ENCODE peak calls at places on chromosomes 3 and 15, in six cellular contexts. T is ovary, Q is neural crest cell, R is amygdala, U is Caco-2, G is ACHN. H is an unnamed sample.

GRCh38 chr3:96622878-96623277 is 191.5 kb upstream of the EPHA6 start:
- DNase-seq in T (no peak), Q (no peak), R (no peak), U (no peak), G (no peak), H (no peak)

GRCh38 chr3:129182390-129183180 is 1.1 kb downstream of the CNBP start:
- DNase-seq in T (no peak), Q (no peak), R (no peak), U (no peak), G (no peak), H (no peak)

GRCh38 chr15:64635486-64635815 is 139.9 kb downstream of the RBPMS2 start:
- DNase-seq in T (peak), Q (no peak), R (no peak), U (peak), G (peak), H (no peak)

GRCh38 chr3:31532587-31533168 is at the start of gene STT3B:
- DNase-seq in T (no peak), Q (peak), R (peak), U (peak), G (peak), H (peak)

GRCh38 chr3:132399054-132399929 is 18.0 kb upstream of the DNAJC13 start:
- DNase-seq in T (no peak), Q (peak), R (peak), U (peak), G (peak), H (peak)

GRCh38 chr3:149291178-149291577 is 42.3 kb downstream of the TM4SF18 start:
- DNase-seq in T (no peak), Q (no peak), R (no peak), U (peak), G (peak), H (no peak)

GRCh38 chr3:194471863-194472262 is 14.9 kb downstream of the ATP13A3 start:
- DNase-seq in T (no peak), Q (no peak), R (no peak), U (no peak), G (no peak), H (no peak)

GRCh38 chr3:124780767-124781485 is 50.7 kb downstream of the UMPS start:
- DNase-seq in T (peak), Q (no peak), R (no peak), U (peak), G (no peak), H (peak)

GRCh38 chr3:66082679-66083078 is 44.0 kb upstream of the MAGI1 start:
- DNase-seq in T (no peak), Q (no peak), R (no peak), U (no peak), G (no peak), H (no peak)